ENCODE peak calls at places on chromosome 10, in ten cellular contexts. U, O, Q, L, V, N, X, C, K and D are unnamed samples.

GRCh38 chr10:87850742-87851205 is 12.6 kb downstream of the KLLN start:
- DNase-seq in C (peak; percentile 67), X (peak; percentile 81), N (no peak), V (peak; percentile 88), Q (no peak), K (peak; percentile 76), O (peak; percentile 60), L (no peak), U (peak; percentile 65), D (peak; percentile 64)

GRCh38 chr10:36388162-36388561 is 737.2 kb upstream of the ANKRD30A start:
- DNase-seq in X (no peak), U (no peak), C (no peak), V (no peak), K (no peak), L (no peak), N (no peak), Q (no peak), O (no peak), D (no peak)

GRCh38 chr10:110918633-110919348 is at the start of gene BBIP1:
- DNase-seq in Q (peak; percentile 99), U (peak; percentile 98), N (peak; percentile 98), X (no peak), K (peak; percentile 100), O (peak; percentile 100), C (peak; percentile 100), V (peak; percentile 100), L (peak; percentile 99), D (peak; percentile 96)

GRCh38 chr10:80996615-80997193 is 459.0 kb downstream of the SH2D4B start:
- DNase-seq in N (no peak), O (no peak), L (no peak), Q (no peak), K (peak; percentile 18), X (no peak), V (no peak), C (no peak), U (no peak), D (no peak)

GRCh38 chr10:68406111-68406814 is 814 bp downstream of the RUFY2 start:
- DNase-seq in N (no peak), L (no peak), X (peak; percentile 59), Q (no peak), K (peak; percentile 54), U (peak; percentile 78), V (peak; percentile 79), C (peak; percentile 73), O (peak; percentile 58), D (peak; percentile 69)

GRCh38 chr10:74156919-74157289 is 5.9 kb downstream of the ADK start:
- DNase-seq in N (no peak), C (peak; percentile 52), K (no peak), V (peak; percentile 46), X (no peak), O (peak; percentile 81), L (no peak), Q (no peak), U (no peak), D (peak; percentile 64)

GRCh38 chr10:43844236-43844635 is 195.6 kb upstream of the ZNF32 start:
- DNase-seq in V (no peak), L (no peak), O (no peak), N (no peak), U (no peak), X (no peak), K (no peak), Q (no peak), C (no peak), D (no peak)

GRCh38 chr10:113135025-113135424 is 185.0 kb downstream of the TCF7L2 start:
- DNase-seq in C (no peak), X (no peak), U (no peak), N (no peak), V (no peak), Q (no peak), K (no peak), L (no peak), O (no peak), D (no peak)

GRCh38 chr10:60955957-60956425 is 12.0 kb upstream of the RHOBTB1 start:
- DNase-seq in N (no peak), O (no peak), C (peak; percentile 80), L (no peak), V (no peak), U (peak; percentile 29), Q (no peak), K (peak; percentile 91), X (no peak), D (no peak)

GRCh38 chr10:99619090-99619800 is 994 bp downstream of the SLC25A28 start:
- DNase-seq in Q (no peak), X (no peak), O (peak; percentile 60), L (peak; percentile 26), U (no peak), N (no peak), V (peak; percentile 43), K (peak; percentile 15), C (no peak), D (peak; percentile 60)

GRCh38 chr10:101011517-101012423 is 12.2 kb downstream of the LZTS2 start:
- DNase-seq in X (no peak), N (no peak), C (no peak), K (no peak), Q (no peak), O (no peak), V (no peak), U (peak; percentile 68), L (no peak), D (no peak)
- TF ChIP-seq CTCF in X (no peak), N (no peak), C (peak; percentile 65), K (peak; percentile 34), Q (peak; percentile 54), O (peak; percentile 8), V (no peak), U (peak; percentile 45), L (peak; percentile 6), D (no peak)

DNA sequence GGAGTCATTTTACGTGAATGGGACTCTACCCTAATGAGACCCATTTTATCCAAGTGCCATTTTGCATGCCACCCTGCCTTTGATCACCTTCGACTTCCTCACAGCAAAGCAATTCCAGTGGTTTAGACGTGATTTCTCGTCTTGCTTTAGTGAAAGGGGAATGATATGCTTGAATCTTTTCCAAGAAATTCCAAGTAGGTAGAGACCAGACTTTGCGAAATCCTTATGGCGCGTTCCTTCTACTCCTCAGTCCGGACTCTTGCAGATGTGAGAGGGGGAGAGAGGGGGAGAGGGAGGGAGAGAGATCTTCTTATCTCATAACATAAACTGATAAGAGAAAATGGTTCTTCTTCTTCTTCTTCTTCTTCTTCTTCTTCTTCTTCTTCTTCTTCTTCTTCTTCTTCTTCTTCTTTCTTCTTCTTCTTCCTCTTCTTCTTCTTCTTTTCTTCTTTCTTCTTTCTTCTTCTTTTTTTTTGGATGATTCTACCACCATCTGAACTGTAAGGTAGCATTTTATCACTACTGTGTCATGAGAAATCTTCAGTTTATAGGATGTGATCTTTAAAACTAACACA is 878 bp downstream of the SPAG6 start:
- DNase-seq in K (no peak), C (no peak), V (no peak), Q (no peak), L (no peak), N (no peak), O (no peak), U (no peak), X (no peak), D (no peak)
- H3K4me3 ChIP-seq in K (no peak overlapping the region), C (no peak overlapping the region), V (no peak overlapping the region), Q (no peak overlapping the region), L (no peak overlapping the region), N (no peak overlapping the region), O (no peak overlapping the region), U (no peak overlapping the region), X (no peak overlapping the region), D (no peak overlapping the region)

DNA sequence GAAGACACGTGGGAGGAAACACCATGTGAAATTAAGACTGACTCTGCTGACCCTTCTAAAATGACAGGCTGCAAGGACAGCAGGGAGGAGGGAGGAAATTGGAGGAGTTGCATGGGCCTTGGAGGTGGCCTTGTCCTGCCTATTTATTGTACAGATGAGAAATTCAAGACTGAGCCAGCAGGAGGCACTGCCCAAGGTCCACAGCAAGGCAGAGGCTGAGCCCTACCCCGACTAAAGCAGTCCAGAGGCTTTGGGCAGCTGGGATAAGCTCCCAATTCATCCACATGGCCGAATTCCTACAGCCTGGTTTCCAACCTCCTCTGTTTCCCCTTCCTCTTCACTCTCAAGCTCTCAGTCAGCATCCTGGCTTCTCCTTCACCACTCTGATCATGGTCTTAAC is 215.9 kb upstream of the ZMIZ1 start:
- DNase-seq in L (no peak), U (no peak), K (peak; percentile 9), O (no peak), X (peak; percentile 59), V (peak; percentile 47), N (no peak), C (no peak), Q (no peak), D (peak; percentile 17)
- TF ChIP-seq CTCF in L (peak; percentile 55), U (no peak), K (no peak), O (no peak), X (no peak), V (peak; percentile 18), N (no peak), C (peak; percentile 52), Q (peak; percentile 18), D (peak; percentile 31)

GRCh38 chr10:79442171-79443040 is 3.0 kb downstream of the ZCCHC24 start:
- DNase-seq in X (peak; percentile 43), K (no peak), C (no peak), Q (no peak), N (no peak), L (no peak), U (no peak), V (no peak), O (no peak), D (no peak)
- H3K4me3 ChIP-seq in X (no peak overlapping the region), K (no peak overlapping the region), C (no peak overlapping the region), Q (no peak overlapping the region), N (peak overlapping the region; percentile 91), L (no peak overlapping the region), U (no peak overlapping the region), V (no peak overlapping the region), O (no peak overlapping the region), D (no peak overlapping the region)